ENCODE peak calls at places on chromosome 11, in five cellular contexts. One of them, this sample, is unnamed.

GRCh38 chr11:28110839-28111235 is 2.6 kb downstream of the METTL15 start:
- DNase-seq in breast epithelium: no peak
- DNase-seq in upper lobe of left lung: no peak
- DNase-seq in mesothelial cell of epicardium: no peak
- DNase-seq in AG09309: no peak
- DNase-seq in this sample: no peak

GRCh38 chr11:94728541-94728940 is 39.6 kb upstream of the AMOTL1 start:
- DNase-seq in breast epithelium: no peak
- DNase-seq in upper lobe of left lung: no peak
- DNase-seq in mesothelial cell of epicardium: no peak
- DNase-seq in AG09309: peak
- DNase-seq in this sample: no peak

GRCh38 chr11:33980896-33981295 is 70.6 kb upstream of the CAPRIN1 start:
- DNase-seq in breast epithelium: no peak
- DNase-seq in upper lobe of left lung: no peak
- DNase-seq in mesothelial cell of epicardium: no peak
- DNase-seq in AG09309: no peak
- DNase-seq in this sample: no peak

GRCh38 chr11:69415411-69416122 is 65.9 kb upstream of the LINC01488 start:
- DNase-seq in breast epithelium: no peak
- DNase-seq in upper lobe of left lung: no peak
- DNase-seq in mesothelial cell of epicardium: no peak
- DNase-seq in AG09309: no peak
- DNase-seq in this sample: no peak

GRCh38 chr11:131760191-131760951 is 390.0 kb downstream of the NTM start:
- DNase-seq in breast epithelium: no peak
- DNase-seq in upper lobe of left lung: peak
- DNase-seq in mesothelial cell of epicardium: no peak
- DNase-seq in AG09309: peak
- DNase-seq in this sample: no peak

GRCh38 chr11:43736502-43737193 is 56.1 kb downstream of the HSD17B12 start:
- DNase-seq in breast epithelium: no peak
- DNase-seq in upper lobe of left lung: no peak
- DNase-seq in mesothelial cell of epicardium: no peak
- DNase-seq in AG09309: peak
- DNase-seq in this sample: no peak

GRCh38 chr11:116563028-116563712 is 209.6 kb downstream of the BUD13 start:
- DNase-seq in breast epithelium: peak
- DNase-seq in upper lobe of left lung: no peak
- DNase-seq in mesothelial cell of epicardium: no peak
- DNase-seq in AG09309: no peak
- DNase-seq in this sample: no peak

GRCh38 chr11:69869311-69869939 is 50.2 kb upstream of the FGF3 start:
- DNase-seq in breast epithelium: no peak
- DNase-seq in upper lobe of left lung: no peak
- DNase-seq in mesothelial cell of epicardium: no peak
- DNase-seq in AG09309: no peak
- DNase-seq in this sample: no peak

GRCh38 chr11:63445720-63446119 is 45.2 kb downstream of the PLAAT5 start:
- DNase-seq in breast epithelium: no peak
- DNase-seq in upper lobe of left lung: no peak
- DNase-seq in mesothelial cell of epicardium: no peak
- DNase-seq in AG09309: no peak
- DNase-seq in this sample: no peak

GRCh38 chr11:126121316-126121715 is 58.6 kb upstream of the CDON start:
- DNase-seq in breast epithelium: no peak
- DNase-seq in upper lobe of left lung: no peak
- DNase-seq in mesothelial cell of epicardium: no peak
- DNase-seq in AG09309: no peak
- DNase-seq in this sample: no peak

GRCh38 chr11:127996825-127997224 is 590.5 kb downstream of the ETS1 start:
- DNase-seq in breast epithelium: no peak
- DNase-seq in upper lobe of left lung: no peak
- DNase-seq in mesothelial cell of epicardium: no peak
- DNase-seq in AG09309: peak
- DNase-seq in this sample: no peak

GRCh38 chr11:127998421-127998820 is 588.9 kb downstream of the ETS1 start:
- DNase-seq in breast epithelium: no peak
- DNase-seq in upper lobe of left lung: no peak
- DNase-seq in mesothelial cell of epicardium: no peak
- DNase-seq in AG09309: no peak
- DNase-seq in this sample: no peak

GRCh38 chr11:127994736-127995135 is 592.6 kb downstream of the ETS1 start:
- DNase-seq in breast epithelium: no peak
- DNase-seq in upper lobe of left lung: no peak
- DNase-seq in mesothelial cell of epicardium: no peak
- DNase-seq in AG09309: peak
- DNase-seq in this sample: no peak

DNA sequence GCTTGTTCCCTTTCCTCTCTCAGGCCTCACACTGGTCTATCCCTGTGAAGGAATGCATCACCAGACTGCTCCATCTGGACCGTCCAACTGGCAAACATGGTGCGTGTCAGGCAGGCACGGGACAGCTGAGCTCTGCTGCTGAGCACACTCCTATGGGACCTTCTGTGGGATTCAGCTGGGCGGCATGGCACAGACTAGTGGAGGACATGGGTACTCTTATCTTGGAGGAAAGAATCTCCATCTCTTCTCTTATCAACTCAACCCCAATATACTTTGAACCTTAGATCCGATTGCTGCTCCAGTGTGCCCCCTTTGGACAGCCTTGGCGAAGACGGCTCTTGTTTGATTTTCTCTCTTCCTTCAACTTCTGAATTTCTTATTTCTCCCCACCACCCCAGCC is 593.6 kb downstream of the ETS1 start:
- DNase-seq in breast epithelium: no peak
- DNase-seq in upper lobe of left lung: no peak
- DNase-seq in mesothelial cell of epicardium: no peak
- DNase-seq in AG09309: no peak
- DNase-seq in this sample: no peak
- TF ChIP-seq CTCF in breast epithelium: no peak
- TF ChIP-seq CTCF in upper lobe of left lung: no peak
- TF ChIP-seq CTCF in mesothelial cell of epicardium: peak
- TF ChIP-seq CTCF in AG09309: no peak
- TF ChIP-seq CTCF in this sample: peak

DNA sequence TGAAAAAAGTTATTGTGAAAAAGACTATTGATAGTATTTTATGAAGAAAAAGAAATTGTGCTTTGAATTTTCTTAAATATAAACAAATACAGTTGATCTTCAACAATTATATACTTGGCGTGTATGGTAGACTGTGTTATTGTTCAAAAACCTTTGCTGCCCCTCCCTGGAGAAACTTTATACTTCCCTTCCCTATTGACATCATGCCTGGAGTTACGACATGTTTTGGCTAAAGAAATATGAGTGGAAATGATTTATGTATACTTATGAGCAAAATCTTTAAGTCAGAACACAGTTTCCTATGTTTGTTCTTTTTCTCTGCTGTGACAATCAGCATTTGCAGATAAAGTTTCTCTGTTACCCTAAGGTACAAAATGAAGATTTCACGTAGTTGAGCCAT is 243.8 kb downstream of the TMEM135 start:
- DNase-seq in breast epithelium: no peak
- DNase-seq in upper lobe of left lung: no peak
- DNase-seq in mesothelial cell of epicardium: no peak
- DNase-seq in AG09309: peak
- DNase-seq in this sample: no peak
- TF ChIP-seq CTCF in breast epithelium: peak
- TF ChIP-seq CTCF in upper lobe of left lung: no peak
- TF ChIP-seq CTCF in mesothelial cell of epicardium: no peak
- TF ChIP-seq CTCF in AG09309: peak
- TF ChIP-seq CTCF in this sample: no peak

DNA sequence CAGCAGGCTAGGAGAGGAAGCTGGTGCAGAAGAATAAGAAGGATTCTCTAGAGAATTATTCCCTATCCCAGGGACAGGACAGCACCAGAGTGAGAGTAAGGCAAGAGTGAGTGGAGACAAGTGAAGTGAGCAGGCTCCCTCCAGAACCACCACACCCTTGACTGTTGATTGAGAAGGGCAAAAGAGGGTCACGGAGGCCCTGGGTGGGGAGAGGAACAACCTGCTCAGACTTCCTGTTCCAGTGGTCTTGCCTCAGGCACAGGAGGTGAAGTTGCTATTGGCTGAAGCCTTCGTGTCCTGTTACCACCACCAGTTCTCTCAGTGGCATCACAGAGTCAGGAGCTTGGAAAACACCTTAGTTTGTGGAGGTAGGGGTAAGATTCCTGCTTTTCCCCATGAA is 51.7 kb upstream of the CCDC89 start:
- DNase-seq in breast epithelium: no peak
- DNase-seq in upper lobe of left lung: no peak
- DNase-seq in mesothelial cell of epicardium: no peak
- DNase-seq in AG09309: no peak
- DNase-seq in this sample: no peak
- TF ChIP-seq CTCF in breast epithelium: no peak
- TF ChIP-seq CTCF in upper lobe of left lung: no peak
- TF ChIP-seq CTCF in mesothelial cell of epicardium: no peak
- TF ChIP-seq CTCF in AG09309: no peak
- TF ChIP-seq CTCF in this sample: no peak

DNA sequence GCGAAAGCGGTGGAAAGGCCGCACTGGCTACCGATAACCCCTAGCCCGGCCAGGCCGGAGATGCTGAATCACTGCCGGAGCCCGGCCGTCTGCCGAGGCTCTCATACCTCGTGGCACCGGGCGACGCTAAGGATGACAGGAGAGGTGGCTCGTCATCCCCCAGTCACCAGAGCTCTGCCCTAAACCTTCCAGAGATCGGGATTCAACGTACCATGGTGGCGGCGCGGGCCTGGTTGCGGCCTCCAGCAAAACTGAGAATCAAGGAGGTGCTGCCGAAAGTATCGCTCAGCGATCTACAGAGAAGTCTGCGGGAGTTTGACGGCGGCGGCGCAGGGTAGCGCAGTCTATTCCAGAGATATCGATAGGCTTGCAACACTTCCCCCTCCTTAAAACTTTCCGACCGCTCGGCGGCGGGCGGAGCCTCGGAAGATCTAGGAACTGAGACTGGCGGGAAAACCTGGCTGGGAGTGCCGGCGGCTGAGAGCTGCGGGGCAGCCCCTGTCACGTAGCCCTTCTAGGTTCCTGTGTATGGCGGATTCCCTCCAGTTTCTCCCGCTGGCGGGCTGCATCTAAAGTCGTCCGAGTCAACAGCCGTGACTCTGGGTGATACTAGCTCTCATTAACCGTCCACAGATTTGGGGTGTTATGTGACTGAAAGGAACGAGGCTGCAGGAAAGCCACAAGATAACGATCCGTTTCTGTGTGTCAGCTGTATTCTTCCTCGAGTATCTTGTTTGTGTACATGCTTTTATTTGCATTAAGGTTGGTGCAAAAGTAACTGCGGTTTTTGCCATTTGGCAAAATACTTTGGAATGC is at the start of gene PSMA1:
- DNase-seq in breast epithelium: peak
- DNase-seq in upper lobe of left lung: peak
- DNase-seq in mesothelial cell of epicardium: peak
- DNase-seq in AG09309: peak
- DNase-seq in this sample: peak
- TF ChIP-seq CTCF in breast epithelium: peak
- TF ChIP-seq CTCF in upper lobe of left lung: peak
- TF ChIP-seq CTCF in mesothelial cell of epicardium: peak
- TF ChIP-seq CTCF in AG09309: no peak
- TF ChIP-seq CTCF in this sample: peak

GRCh38 chr11:79768343-79768742 is 327.5 kb upstream of the TENM4 start:
- DNase-seq in breast epithelium: no peak
- DNase-seq in upper lobe of left lung: no peak
- DNase-seq in mesothelial cell of epicardium: no peak
- DNase-seq in AG09309: no peak
- DNase-seq in this sample: no peak

GRCh38 chr11:79758325-79758724 is 317.5 kb upstream of the TENM4 start:
- DNase-seq in breast epithelium: no peak
- DNase-seq in upper lobe of left lung: no peak
- DNase-seq in mesothelial cell of epicardium: no peak
- DNase-seq in AG09309: no peak
- DNase-seq in this sample: no peak

GRCh38 chr11:79762271-79762935 is 321.6 kb upstream of the TENM4 start:
- DNase-seq in breast epithelium: no peak
- DNase-seq in upper lobe of left lung: no peak
- DNase-seq in mesothelial cell of epicardium: no peak
- DNase-seq in AG09309: no peak
- DNase-seq in this sample: no peak
- TF ChIP-seq CTCF in breast epithelium: no peak
- TF ChIP-seq CTCF in upper lobe of left lung: no peak
- TF ChIP-seq CTCF in mesothelial cell of epicardium: no peak
- TF ChIP-seq CTCF in AG09309: no peak
- TF ChIP-seq CTCF in this sample: peak

DNA sequence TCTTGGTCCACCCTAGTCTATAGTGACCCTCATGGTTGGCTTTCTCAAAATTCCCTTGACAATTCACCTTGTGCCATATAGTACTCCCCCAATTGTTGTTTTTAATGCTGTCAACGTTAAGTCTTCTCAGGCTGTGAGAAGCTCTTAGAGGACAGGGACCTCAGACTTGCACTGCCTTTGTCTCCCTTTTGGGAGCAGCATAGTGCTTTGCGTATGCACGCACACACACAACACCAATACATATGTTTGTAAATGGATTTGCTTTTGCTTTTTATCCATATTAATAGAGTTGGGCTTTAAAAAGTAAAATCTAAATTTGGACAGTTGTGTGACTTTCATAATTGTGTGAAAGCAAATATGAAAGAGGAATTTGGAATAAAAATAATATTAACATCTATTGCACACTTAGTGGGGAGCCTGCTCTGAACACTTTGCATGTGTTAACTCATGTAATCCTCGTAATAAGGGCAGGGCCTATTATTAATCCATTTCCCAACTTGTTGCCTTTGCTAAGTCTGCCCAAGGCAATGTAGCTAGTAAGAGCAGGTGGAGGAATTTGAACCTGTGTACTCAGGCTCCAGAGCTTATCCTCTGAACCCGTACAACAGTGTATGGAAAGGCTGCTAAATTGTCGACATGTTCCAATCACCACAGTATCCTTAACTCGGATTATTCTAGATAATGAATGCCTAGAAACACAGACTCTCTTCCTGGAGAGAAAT is 257.7 kb upstream of the NARS2 start:
- DNase-seq in breast epithelium: no peak
- DNase-seq in upper lobe of left lung: no peak
- DNase-seq in mesothelial cell of epicardium: no peak
- DNase-seq in AG09309: no peak
- DNase-seq in this sample: no peak
- TF ChIP-seq CTCF in breast epithelium: no peak
- TF ChIP-seq CTCF in upper lobe of left lung: no peak
- TF ChIP-seq CTCF in mesothelial cell of epicardium: no peak
- TF ChIP-seq CTCF in AG09309: peak
- TF ChIP-seq CTCF in this sample: no peak

GRCh38 chr11:37712246-37712645 is 1114.2 kb upstream of the RAG2 start:
- DNase-seq in breast epithelium: no peak
- DNase-seq in upper lobe of left lung: no peak
- DNase-seq in mesothelial cell of epicardium: no peak
- DNase-seq in AG09309: no peak
- DNase-seq in this sample: no peak
- TF ChIP-seq CTCF in breast epithelium: no peak
- TF ChIP-seq CTCF in upper lobe of left lung: no peak
- TF ChIP-seq CTCF in mesothelial cell of epicardium: no peak
- TF ChIP-seq CTCF in AG09309: no peak
- TF ChIP-seq CTCF in this sample: peak

GRCh38 chr11:37184371-37184770 is 586.3 kb upstream of the RAG2 start:
- DNase-seq in breast epithelium: no peak
- DNase-seq in upper lobe of left lung: no peak
- DNase-seq in mesothelial cell of epicardium: no peak
- DNase-seq in AG09309: no peak
- DNase-seq in this sample: no peak
- TF ChIP-seq CTCF in breast epithelium: no peak
- TF ChIP-seq CTCF in upper lobe of left lung: no peak
- TF ChIP-seq CTCF in mesothelial cell of epicardium: no peak
- TF ChIP-seq CTCF in AG09309: no peak
- TF ChIP-seq CTCF in this sample: no peak

GRCh38 chr11:12402027-12402426 is 24.7 kb downstream of the PARVA start:
- DNase-seq in breast epithelium: no peak
- DNase-seq in upper lobe of left lung: no peak
- DNase-seq in mesothelial cell of epicardium: no peak
- DNase-seq in AG09309: no peak
- DNase-seq in this sample: no peak
- TF ChIP-seq CTCF in breast epithelium: no peak
- TF ChIP-seq CTCF in upper lobe of left lung: no peak
- TF ChIP-seq CTCF in mesothelial cell of epicardium: no peak
- TF ChIP-seq CTCF in AG09309: no peak
- TF ChIP-seq CTCF in this sample: no peak